ENCODE peak calls at places on chromosomes 3 and 15, in four cellular contexts. One of them, this sample, is unnamed.
A peak's percentile ranks its signal among the peaks of the same experiment; 100 is the strongest.

GRCh38 chr3:171498921-171499320 is 38.7 kb upstream of the TNIK start:
- DNase-seq in NCI-H1436 treated with DMSO at 0.1 percent for 48 hours: no peak
- DNase-seq in lung microvascular endothelial cell: no peak
- DNase-seq in WERI-Rb-1: no peak
- DNase-seq in this sample: no peak

GRCh38 chr3:112004664-112005063 is 5.9 kb downstream of the TAGLN3 start:
- DNase-seq in NCI-H1436 treated with DMSO at 0.1 percent for 48 hours: no peak
- DNase-seq in lung microvascular endothelial cell: no peak
- DNase-seq in WERI-Rb-1: no peak
- DNase-seq in this sample: no peak

GRCh38 chr15:45123397-45123796 is 6.3 kb downstream of the DUOXA1 start:
- DNase-seq in NCI-H1436 treated with DMSO at 0.1 percent for 48 hours: no peak
- DNase-seq in WERI-Rb-1: no peak
- DNase-seq in lung microvascular endothelial cell: no peak
- DNase-seq in this sample: no peak

GRCh38 chr3:14366233-14366632 is 36.2 kb upstream of the SLC6A6 start:
- DNase-seq in NCI-H1436 treated with DMSO at 0.1 percent for 48 hours: no peak
- DNase-seq in lung microvascular endothelial cell: no peak
- DNase-seq in WERI-Rb-1: no peak
- DNase-seq in this sample: no peak

GRCh38 chr3:27596334-27596841 is 112.2 kb upstream of the SLC4A7 start:
- DNase-seq in WERI-Rb-1: no peak
- DNase-seq in NCI-H1436 treated with DMSO at 0.1 percent for 48 hours: no peak
- DNase-seq in lung microvascular endothelial cell: no peak
- DNase-seq in this sample: no peak

GRCh38 chr3:141913150-141913811 is 36.8 kb downstream of the ATP1B3 start:
- DNase-seq in WERI-Rb-1: peak; percentile 32
- DNase-seq in NCI-H1436 treated with DMSO at 0.1 percent for 48 hours: peak; percentile 40
- DNase-seq in lung microvascular endothelial cell: peak; percentile 84
- DNase-seq in this sample: peak; percentile 59

GRCh38 chr3:48543271-48543866 is 13.2 kb downstream of the PFKFB4 start:
- DNase-seq in lung microvascular endothelial cell: no peak
- DNase-seq in NCI-H1436 treated with DMSO at 0.1 percent for 48 hours: no peak
- DNase-seq in WERI-Rb-1: no peak
- DNase-seq in this sample: no peak

GRCh38 chr15:60580650-60581415 is 101.9 kb upstream of the ICE2 start:
- DNase-seq in lung microvascular endothelial cell: no peak
- DNase-seq in NCI-H1436 treated with DMSO at 0.1 percent for 48 hours: no peak
- DNase-seq in WERI-Rb-1: no peak
- DNase-seq in this sample: no peak

GRCh38 chr15:45573961-45574629 is 13.1 kb upstream of the BLOC1S6 start:
- DNase-seq in NCI-H1436 treated with DMSO at 0.1 percent for 48 hours: no peak
- DNase-seq in WERI-Rb-1: peak; percentile 63
- DNase-seq in lung microvascular endothelial cell: peak; percentile 11
- DNase-seq in this sample: peak; percentile 38

GRCh38 chr3:197417451-197417850 is 119.0 kb upstream of the DLG1 start:
- DNase-seq in NCI-H1436 treated with DMSO at 0.1 percent for 48 hours: no peak
- DNase-seq in lung microvascular endothelial cell: no peak
- DNase-seq in WERI-Rb-1: no peak
- DNase-seq in this sample: no peak

GRCh38 chr3:10253731-10254130 is 5.5 kb downstream of the TATDN2 start:
- DNase-seq in NCI-H1436 treated with DMSO at 0.1 percent for 48 hours: no peak
- DNase-seq in lung microvascular endothelial cell: no peak
- DNase-seq in WERI-Rb-1: no peak
- DNase-seq in this sample: no peak